ENCODE peak calls at places on chromosomes 11 and 22, in seven cellular contexts. L is bronchial epithelial cell, G is HFFc6, S is mesendoderm, I is cardiac septum, P is fibroblast of pulmonary artery, W is NCI-H2081. Q is an unnamed sample.
A peak's percentile ranks its signal among the peaks of the same experiment; 100 is the strongest.

GRCh38 chr11:69734841-69735240 is 31.0 kb upstream of the FGF19 start:
- DNase-seq in L (no peak), G (no peak), S (no peak), I (no peak), P (no peak), W (no peak), Q (no peak)

GRCh38 chr22:44261164-44261860 is 51.4 kb downstream of the SHISAL1 start:
- DNase-seq in L (no peak), G (no peak), S (no peak), I (peak; percentile 51), P (no peak), W (no peak), Q (no peak)

GRCh38 chr11:13216019-13217006 is 61.3 kb upstream of the BMAL1 start:
- DNase-seq in L (peak; percentile 96), G (peak; percentile 98), S (peak; percentile 95), I (no peak), P (peak; percentile 88), W (no peak), Q (peak; percentile 66)

GRCh38 chr22:28981818-28982499 is 79.7 kb downstream of the C22orf31 start:
- DNase-seq in L (peak; percentile 25), G (no peak), S (no peak), I (no peak), P (no peak), W (no peak), Q (no peak)

GRCh38 chr11:132056689-132057088 is 686.3 kb downstream of the NTM start:
- DNase-seq in L (no peak), G (no peak), S (no peak), I (no peak), P (peak; percentile 72), W (no peak), Q (no peak)

GRCh38 chr11:85626496-85626895 is 648 bp downstream of the DLG2 start:
- DNase-seq in L (no peak), G (no peak), S (no peak), I (no peak), P (no peak), W (no peak), Q (no peak)

GRCh38 chr11:93212094-93212493 is 14.3 kb upstream of the SLC36A4 start:
- DNase-seq in L (no peak), G (no peak), S (no peak), I (no peak), P (no peak), W (no peak), Q (no peak)

GRCh38 chr11:122128146-122128545 is 12.1 kb upstream of the BLID start:
- DNase-seq in L (no peak), G (no peak), S (no peak), I (no peak), P (no peak), W (no peak), Q (no peak)

GRCh38 chr11:82631722-82632630 is 101.7 kb downstream of the FAM181B start:
- DNase-seq in L (peak; percentile 67), G (no peak), S (no peak), I (no peak), P (no peak), W (no peak), Q (no peak)

GRCh38 chr11:74090701-74091100 is 80.1 kb downstream of the C2CD3 start:
- DNase-seq in L (peak; percentile 10), G (no peak), S (peak; percentile 10), I (no peak), P (peak; percentile 29), W (no peak), Q (no peak)

GRCh38 chr11:1127664-1128162 is 30.0 kb upstream of the MUC5AC start:
- DNase-seq in L (no peak), G (no peak), S (no peak), I (no peak), P (no peak), W (no peak), Q (no peak)

GRCh38 chr11:68107689-68108088 is 13.5 kb downstream of the CHKA start:
- DNase-seq in L (no peak), G (no peak), S (no peak), I (no peak), P (no peak), W (no peak), Q (no peak)

GRCh38 chr11:75801362-75802021 is 13.5 kb upstream of the UVRAG start:
- DNase-seq in L (no peak), G (no peak), S (no peak), I (peak; percentile 74), P (no peak), W (no peak), Q (no peak)

GRCh38 chr11:86515297-86516094 is 140.8 kb downstream of the CCDC81 start:
- DNase-seq in L (peak; percentile 86), G (peak; percentile 90), S (peak; percentile 93), I (no peak), P (peak; percentile 76), W (no peak), Q (peak; percentile 98)

GRCh38 chr22:31926969-31927368 is 17.4 kb upstream of the YWHAH start:
- DNase-seq in L (peak; percentile 29), G (no peak), S (peak; percentile 64), I (no peak), P (no peak), W (no peak), Q (no peak)

GRCh38 chr11:73538381-73538872 is 59.5 kb downstream of the FAM168A start:
- DNase-seq in L (no peak), G (no peak), S (peak; percentile 53), I (no peak), P (peak; percentile 24), W (no peak), Q (peak; percentile 64)

GRCh38 chr22:42001127-42001526 is 2.5 kb downstream of the WBP2NL start:
- DNase-seq in L (peak; percentile 33), G (peak; percentile 6), S (no peak), I (no peak), P (peak; percentile 13), W (no peak), Q (peak; percentile 32)

GRCh38 chr22:22773979-22774738 is 113.5 kb upstream of the IGLL5 start:
- DNase-seq in L (no peak), G (no peak), S (no peak), I (no peak), P (no peak), W (no peak), Q (no peak)

GRCh38 chr11:15361316-15361715 is 246.6 kb downstream of the INSC start:
- DNase-seq in L (no peak), G (no peak), S (no peak), I (no peak), P (no peak), W (no peak), Q (no peak)

GRCh38 chr22:35442471-35442870 is 42.5 kb downstream of the MCM5 start:
- DNase-seq in L (no peak), G (no peak), S (no peak), I (no peak), P (no peak), W (no peak), Q (no peak)